ENCODE peak calls at places on chromosomes 12 and 14, in four cellular contexts. H is stomach, K is HCT116, Y is HepG2. B is an unnamed sample.

GRCh38 chr12:32780111-32780510 is 24.4 kb upstream of the YARS2 start:
- DNase-seq in H (no peak), K (no peak), Y (no peak), B (no peak)

GRCh38 chr12:71447691-71448660 is 8.4 kb downstream of the LGR5 start:
- DNase-seq in H (no peak), K (no peak), Y (no peak), B (no peak)

GRCh38 chr12:77493769-77494168 is 336.9 kb upstream of the NAV3 start:
- DNase-seq in H (no peak), K (no peak), Y (no peak), B (no peak)

GRCh38 chr12:127600211-127600610 is 666.8 kb upstream of the TMEM132C start:
- DNase-seq in H (no peak), K (no peak), Y (no peak), B (no peak)

GRCh38 chr14:76169776-76170175 is 18.1 kb downstream of the GPATCH2L start:
- DNase-seq in H (no peak), K (no peak), Y (no peak), B (no peak)

GRCh38 chr12:52147367-52147972 is 44.3 kb downstream of the KRT80 start:
- DNase-seq in H (peak), K (peak), Y (peak), B (peak)

GRCh38 chr12:92608418-92609091 is 94.2 kb upstream of the PLEKHG7 start:
- DNase-seq in H (no peak), K (peak), Y (peak), B (peak)

GRCh38 chr14:77033622-77034521 is 5.4 kb upstream of the IRF2BPL start:
- DNase-seq in H (peak), K (no peak), Y (peak), B (peak)

GRCh38 chr12:4857472-4858291 is 52.0 kb upstream of the KCNA1 start:
- DNase-seq in H (peak), K (peak), Y (peak), B (peak)

GRCh38 chr12:27237790-27238771 is 6.0 kb upstream of the STK38L start:
- DNase-seq in H (no peak), K (no peak), Y (no peak), B (peak)

GRCh38 chr14:65791551-65791981 is 379.0 kb downstream of the FUT8 start:
- DNase-seq in H (no peak), K (no peak), Y (no peak), B (peak)

GRCh38 chr12:101768781-101769180 is 29.5 kb upstream of the SYCP3 start:
- DNase-seq in H (no peak), K (no peak), Y (peak), B (no peak)

GRCh38 chr12:76627346-76628135 is 68.0 kb upstream of the OSBPL8 start:
- DNase-seq in H (no peak), K (no peak), Y (no peak), B (no peak)

GRCh38 chr12:50505945-50506344 is 1.2 kb downstream of the DIP2B start:
- DNase-seq in H (no peak), K (no peak), Y (no peak), B (peak)

GRCh38 chr12:25546318-25546717 is 6.8 kb downstream of the LMNTD1 start:
- DNase-seq in H (no peak), K (no peak), Y (no peak), B (no peak)

GRCh38 chr14:90698379-90698869 is 117.8 kb downstream of the TTC7B start:
- DNase-seq in H (no peak), K (no peak), Y (no peak), B (no peak)

GRCh38 chr12:46214668-46215429 is 54.0 kb downstream of the SLC38A1 start:
- DNase-seq in H (peak), K (no peak), Y (no peak), B (peak)

GRCh38 chr12:19778111-19778688 is 338.9 kb downstream of the AEBP2 start:
- DNase-seq in H (no peak), K (no peak), Y (no peak), B (no peak)

GRCh38 chr12:120216742-120217595 is 16.1 kb upstream of the RPLP0 start:
- DNase-seq in H (no peak), K (no peak), Y (no peak), B (peak)

GRCh38 chr12:50927766-50928224 is 24.5 kb upstream of the HIGD1C start:
- DNase-seq in H (no peak), K (no peak), Y (no peak), B (no peak)

GRCh38 chr12:64107776-64108175 is 114.3 kb downstream of the KICS2 start:
- DNase-seq in H (no peak), K (no peak), Y (no peak), B (no peak)

GRCh38 chr12:122946690-122947271 is 19.5 kb downstream of the ABCB9 start:
- DNase-seq in H (peak), K (peak), Y (peak), B (peak)
- TF ChIP-seq POLR2A in H (no peak), K (no peak), Y (no peak), B (no peak)

GRCh38 chr14:70858641-70859040 is 48.6 kb upstream of the PCNX1 start:
- DNase-seq in H (no peak), K (no peak), Y (peak), B (no peak)
- TF ChIP-seq CTCF in H (no peak), K (no peak), Y (peak), B (no peak)

GRCh38 chr14:33957993-33958392 is 7.1 kb upstream of the EGLN3 start:
- DNase-seq in H (no peak), K (no peak), Y (no peak), B (no peak)

GRCh38 chr14:33958616-33959226 is 7.8 kb upstream of the EGLN3 start:
- DNase-seq in H (no peak), K (no peak), Y (no peak), B (no peak)

GRCh38 chr14:33962016-33962415 is 11.1 kb upstream of the EGLN3 start:
- DNase-seq in H (no peak), K (no peak), Y (no peak), B (no peak)

GRCh38 chr14:33957299-33957698 is 6.4 kb upstream of the EGLN3 start:
- DNase-seq in H (no peak), K (no peak), Y (no peak), B (no peak)

DNA sequence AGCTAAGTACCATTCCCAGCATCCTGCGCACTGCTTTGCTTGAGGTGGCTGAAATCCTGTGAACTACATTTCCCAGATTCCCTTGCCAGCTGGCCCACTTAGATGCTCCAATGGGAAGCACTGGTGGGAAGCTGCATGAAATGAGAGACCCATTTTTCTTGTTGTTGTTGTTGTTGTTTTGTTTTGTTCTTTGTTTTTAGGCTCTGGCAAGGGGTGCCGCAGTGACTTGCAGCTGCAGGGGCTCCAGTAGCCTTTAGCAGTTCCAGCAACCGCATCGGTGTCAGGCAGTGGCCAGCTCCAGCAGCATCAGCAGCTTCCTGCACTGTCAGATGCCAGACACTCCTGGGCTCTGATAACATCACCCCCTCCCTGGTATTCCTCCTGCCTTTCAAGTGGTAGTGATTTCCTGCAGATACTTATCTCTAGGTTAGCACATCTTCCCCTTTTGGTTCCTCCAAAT is 8.8 kb upstream of the EGLN3 start:
- DNase-seq in H (no peak), K (no peak), Y (no peak), B (no peak)
- H3K4me3 ChIP-seq in H (no peak), K (no peak), Y (no peak), B (no peak)

GRCh38 chr14:69049675-69050074 is 70.6 kb upstream of the ACTN1 start:
- DNase-seq in H (no peak), K (no peak), Y (peak), B (no peak)
- TF ChIP-seq POLR2A in H (no peak), K (no peak), Y (no peak), B (no peak)

DNA sequence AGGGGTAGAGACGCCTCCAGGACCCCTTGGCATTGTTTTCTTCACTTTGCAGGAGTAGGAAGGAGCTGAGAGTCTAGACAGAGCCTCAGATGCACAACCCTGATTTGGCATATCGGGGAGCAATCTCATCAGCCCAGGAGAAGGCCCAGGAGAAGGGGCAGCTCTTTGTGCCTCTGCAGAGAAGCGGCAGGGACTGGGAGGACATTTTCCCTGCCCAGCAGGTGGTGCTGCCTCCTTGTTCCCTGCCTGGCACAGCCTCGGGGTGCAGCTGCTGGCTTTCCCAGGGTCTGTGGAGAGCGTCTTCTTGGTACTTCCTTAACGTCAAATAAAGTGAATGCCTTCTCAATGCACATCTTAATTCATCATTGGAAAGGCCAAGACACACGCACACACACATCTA is 419.5 kb downstream of the TMEM121 start:
- DNase-seq in H (no peak), K (no peak), Y (no peak), B (peak)
- TF ChIP-seq CTCF in H (no peak), K (peak), Y (peak), B (peak)

DNA sequence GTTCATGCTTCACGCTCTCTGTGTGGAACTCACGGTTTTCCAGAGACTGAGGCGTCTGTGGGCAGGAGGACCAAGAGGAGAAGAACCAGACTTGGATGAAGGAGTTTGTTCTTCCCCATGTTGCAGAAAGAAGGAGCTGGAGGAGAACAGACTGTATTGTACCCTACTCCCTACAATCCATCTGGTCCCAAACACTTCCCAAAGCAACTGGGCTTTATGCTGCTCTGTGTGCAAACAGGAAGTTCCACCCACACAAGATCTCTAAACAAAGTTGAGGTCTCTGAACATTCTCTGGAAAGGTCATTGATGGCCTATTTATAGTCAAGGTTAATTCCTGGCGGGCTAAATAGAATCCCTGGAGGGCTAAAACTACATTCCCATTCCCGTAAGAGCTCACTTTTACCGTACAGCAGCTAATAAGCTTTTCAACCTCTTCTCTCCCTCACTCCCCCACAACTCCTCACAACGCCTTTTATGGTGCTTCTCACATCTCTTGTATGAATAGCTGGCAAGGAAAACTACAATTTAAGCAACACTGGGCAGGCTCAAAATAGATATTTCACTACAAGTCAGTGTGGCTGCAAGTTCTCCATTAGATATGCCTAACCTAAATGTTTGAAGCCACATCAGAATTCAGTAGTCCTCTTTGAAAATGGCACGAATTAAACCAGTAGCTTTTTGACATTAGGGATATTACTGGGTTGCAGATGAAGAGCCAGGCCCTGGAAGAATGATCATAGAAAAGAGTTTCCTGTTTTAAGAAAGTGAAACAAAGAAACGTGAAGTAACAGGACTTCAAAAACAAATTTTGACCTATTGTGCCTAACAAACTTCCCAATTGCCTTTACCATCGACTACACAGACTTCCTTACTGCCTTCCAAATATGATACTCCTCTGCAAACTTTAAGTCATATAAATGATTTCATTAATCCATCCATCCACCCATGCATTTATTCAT is at the start of gene A2M:
- DNase-seq in H (no peak), K (no peak), Y (peak), B (no peak)
- H3K4me3 ChIP-seq in H (peak), K (no peak), Y (peak), B (no peak)

GRCh38 chr12:132488127-132489077 is 1.5 kb upstream of the FBRSL1 start:
- DNase-seq in H (no peak), K (no peak), Y (no peak), B (peak)

GRCh38 chr12:132490481-132491348 is 764 bp downstream of the FBRSL1 start:
- DNase-seq in H (no peak), K (no peak), Y (no peak), B (peak)

GRCh38 chr12:132491349-132491663 is 1.4 kb downstream of the FBRSL1 start:
- DNase-seq in H (no peak), K (no peak), Y (peak), B (no peak)

GRCh38 chr12:132489078-132489601 is 811 bp upstream of the FBRSL1 start:
- DNase-seq in H (peak), K (no peak), Y (no peak), B (peak)

DNA sequence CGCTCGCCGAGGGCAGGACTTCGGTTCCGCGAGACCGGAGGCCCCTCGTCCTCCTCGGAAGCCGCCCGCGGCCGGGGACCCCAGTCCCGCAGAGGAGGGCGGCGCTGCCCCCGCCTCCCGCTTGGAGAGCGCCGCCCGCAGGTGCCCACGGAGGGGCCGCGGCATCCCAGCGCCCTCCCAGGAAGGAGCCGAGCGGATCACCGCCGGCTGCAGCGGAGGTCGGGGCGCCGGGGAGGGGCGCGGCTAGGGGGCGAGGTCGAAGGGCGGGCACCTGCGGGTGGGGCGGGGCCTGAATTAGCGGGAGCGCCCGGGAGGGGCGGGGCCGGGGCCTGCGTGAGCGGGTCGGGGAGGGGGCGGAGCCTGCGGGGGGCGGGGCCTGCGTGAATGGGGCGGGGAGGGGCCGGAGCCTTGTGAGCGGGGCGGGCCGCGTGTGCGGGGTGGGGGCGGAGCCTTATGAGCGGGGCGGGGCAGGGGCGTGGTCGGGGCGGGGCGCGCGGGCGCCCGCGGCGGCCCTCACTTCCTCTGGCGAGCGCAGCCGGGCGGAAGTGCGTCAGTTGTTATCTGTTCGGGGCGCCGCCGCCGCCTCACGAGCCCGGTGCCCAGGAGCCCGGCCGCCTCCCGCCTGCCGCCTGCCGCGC is at the start of gene FBRSL1:
- DNase-seq in H (peak), K (peak), Y (peak), B (peak)
- TF ChIP-seq POLR2A in H (no peak), K (no peak), Y (no peak), B (peak)

GRCh38 chr12:10031771-10032175 is 1.3 kb downstream of the CLEC9A start:
- DNase-seq in H (no peak), K (no peak), Y (no peak), B (no peak)

GRCh38 chr12:10025236-10025635 is 5.2 kb upstream of the CLEC9A start:
- DNase-seq in H (no peak), K (no peak), Y (no peak), B (no peak)

GRCh38 chr12:10030446-10030845 is at the start of gene CLEC9A:
- DNase-seq in H (no peak), K (no peak), Y (no peak), B (no peak)

GRCh38 chr12:10031318-10031717 is 836 bp downstream of the CLEC9A start:
- DNase-seq in H (no peak), K (no peak), Y (no peak), B (no peak)

DNA sequence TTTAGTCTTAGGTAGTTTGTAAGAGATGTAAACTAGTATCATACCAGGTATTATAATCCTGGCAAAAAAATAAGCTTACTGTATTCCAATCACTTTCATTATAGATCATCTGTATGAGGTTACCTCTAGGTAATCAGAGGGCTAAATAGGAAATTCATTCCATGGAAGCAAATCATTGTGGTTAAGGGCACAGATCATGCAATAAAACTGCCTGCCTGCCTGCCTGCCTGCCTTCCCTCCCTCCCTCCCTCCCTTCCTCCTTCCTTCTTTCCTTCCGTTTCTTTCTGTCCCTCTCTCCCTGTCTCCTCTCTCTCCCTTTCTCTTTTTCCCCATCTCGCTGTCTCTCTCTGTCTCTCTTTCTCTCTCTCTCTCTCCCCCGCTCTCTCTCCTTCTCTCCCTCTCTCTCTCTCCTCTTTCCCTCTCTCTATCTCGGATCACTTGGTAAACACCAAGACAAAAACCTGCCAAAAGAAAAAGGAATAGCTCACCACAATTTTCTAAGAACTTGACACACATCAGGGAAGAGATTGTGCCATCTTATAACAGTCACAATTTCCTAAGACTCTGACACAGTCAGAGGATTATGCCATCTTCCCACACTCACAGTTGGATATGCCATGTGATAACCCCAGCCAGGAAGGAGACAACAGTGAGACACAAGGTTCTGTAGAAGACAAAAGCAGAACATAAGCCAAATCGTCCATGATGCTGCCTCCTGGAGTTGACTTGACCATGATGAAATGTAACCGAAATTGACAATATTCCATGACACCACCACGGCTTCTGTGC is 3.0 kb upstream of the CLEC9A start:
- DNase-seq in H (no peak), K (no peak), Y (no peak), B (peak)
- TF ChIP-seq CTCF in H (no peak), K (no peak), Y (no peak), B (no peak)

GRCh38 chr14:64503184-64503433 is 529 bp downstream of the ZBTB25 start:
- DNase-seq in H (no peak), K (no peak), Y (no peak), B (no peak)

GRCh38 chr14:64496764-64497163 is 6.9 kb downstream of the ZBTB25 start:
- DNase-seq in H (no peak), K (no peak), Y (no peak), B (no peak)

GRCh38 chr14:64501326-64502171 is 2.1 kb downstream of the ZBTB25 start:
- DNase-seq in H (peak), K (no peak), Y (peak), B (peak)

GRCh38 chr14:64502476-64503183 is 1.0 kb downstream of the ZBTB25 start:
- DNase-seq in H (peak), K (no peak), Y (no peak), B (no peak)

DNA sequence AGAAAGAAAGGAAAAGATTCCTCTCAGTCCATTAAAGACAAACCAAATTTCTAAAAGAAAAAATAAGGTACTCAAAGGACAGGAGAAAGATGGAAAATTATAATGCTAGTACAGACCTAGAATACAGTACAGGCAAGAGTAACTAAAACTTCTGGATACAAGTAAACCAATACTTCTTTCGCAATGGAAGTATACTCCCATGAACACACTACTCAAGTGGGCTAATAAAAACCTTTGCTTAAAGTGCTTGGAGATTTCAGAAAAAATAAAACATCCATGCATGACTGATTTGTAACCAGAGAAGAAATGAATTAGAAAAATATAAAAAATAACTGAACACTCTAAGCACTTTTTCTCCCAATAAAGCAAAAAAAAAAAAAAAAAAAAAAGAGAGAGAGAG is 3.5 kb downstream of the ZBTB25 start:
- DNase-seq in H (no peak), K (no peak), Y (no peak), B (peak)
- H3K4me3 ChIP-seq in H (no peak), K (no peak), Y (no peak), B (no peak)

B was measured in NB4.